ENCODE peak calls at places on chromosomes 2 and 18, in six cellular contexts. One of them, this sample, is unnamed.

GRCh38 chr2:129085386-129085785 is 766.7 kb upstream of the HS6ST1 start:
- DNase-seq in HepG2: no peak
- DNase-seq in K562: no peak
- DNase-seq in SK-N-SH: no peak
- DNase-seq in HCT116: no peak
- DNase-seq in GM12878: no peak
- DNase-seq in this sample: no peak

GRCh38 chr2:104563398-104564024 is 290.4 kb upstream of the POU3F3 start:
- DNase-seq in HepG2: no peak
- DNase-seq in K562: no peak
- DNase-seq in SK-N-SH: no peak
- DNase-seq in HCT116: no peak
- DNase-seq in GM12878: no peak
- DNase-seq in this sample: peak

GRCh38 chr2:233470007-233470687 is 96.4 kb downstream of the USP40 start:
- DNase-seq in HepG2: no peak
- DNase-seq in K562: peak
- DNase-seq in SK-N-SH: peak
- DNase-seq in HCT116: no peak
- DNase-seq in GM12878: no peak
- DNase-seq in this sample: no peak

GRCh38 chr2:172329404-172330059 is 97.9 kb upstream of the ITGA6 start:
- DNase-seq in HepG2: no peak
- DNase-seq in K562: no peak
- DNase-seq in SK-N-SH: no peak
- DNase-seq in HCT116: no peak
- DNase-seq in GM12878: no peak
- DNase-seq in this sample: no peak

GRCh38 chr2:236209996-236210395 is 41.8 kb upstream of the GBX2 start:
- DNase-seq in HepG2: no peak
- DNase-seq in K562: no peak
- DNase-seq in SK-N-SH: no peak
- DNase-seq in HCT116: no peak
- DNase-seq in GM12878: no peak
- DNase-seq in this sample: no peak

GRCh38 chr2:10316336-10316735 is 13.6 kb downstream of the HPCAL1 start:
- DNase-seq in HepG2: no peak
- DNase-seq in K562: no peak
- DNase-seq in SK-N-SH: no peak
- DNase-seq in HCT116: no peak
- DNase-seq in GM12878: no peak
- DNase-seq in this sample: no peak

GRCh38 chr2:234533631-234534030 is 36.8 kb upstream of the ARL4C start:
- DNase-seq in HepG2: no peak
- DNase-seq in K562: no peak
- DNase-seq in SK-N-SH: peak
- DNase-seq in HCT116: no peak
- DNase-seq in GM12878: no peak
- DNase-seq in this sample: no peak

GRCh38 chr18:21672868-21673267 is 31.7 kb downstream of the ABHD3 start:
- DNase-seq in HepG2: peak
- DNase-seq in K562: no peak
- DNase-seq in SK-N-SH: peak
- DNase-seq in HCT116: peak
- DNase-seq in GM12878: no peak
- DNase-seq in this sample: no peak

GRCh38 chr2:98155721-98156120 is 68.8 kb downstream of the VWA3B start:
- DNase-seq in HepG2: no peak
- DNase-seq in K562: no peak
- DNase-seq in SK-N-SH: no peak
- DNase-seq in HCT116: no peak
- DNase-seq in GM12878: no peak
- DNase-seq in this sample: no peak

GRCh38 chr2:204842731-204843490 is 297.6 kb downstream of the PARD3B start:
- DNase-seq in HepG2: no peak
- DNase-seq in K562: peak
- DNase-seq in SK-N-SH: no peak
- DNase-seq in HCT116: no peak
- DNase-seq in GM12878: no peak
- DNase-seq in this sample: no peak

GRCh38 chr2:179454443-179455218 is 190.0 kb upstream of the SESTD1 start:
- DNase-seq in HepG2: peak
- DNase-seq in K562: no peak
- DNase-seq in SK-N-SH: no peak
- DNase-seq in HCT116: no peak
- DNase-seq in GM12878: no peak
- DNase-seq in this sample: no peak

GRCh38 chr2:240460781-240461431 is 25.4 kb downstream of the GPC1 start:
- DNase-seq in HepG2: no peak
- DNase-seq in K562: no peak
- DNase-seq in SK-N-SH: no peak
- DNase-seq in HCT116: no peak
- DNase-seq in GM12878: no peak
- DNase-seq in this sample: no peak
- TF ChIP-seq JUND in HepG2: no peak
- TF ChIP-seq JUND in K562: no peak
- TF ChIP-seq JUND in SK-N-SH: no peak
- TF ChIP-seq JUND in HCT116: no peak
- TF ChIP-seq JUND in GM12878: no peak
- TF ChIP-seq JUND in this sample: no peak

DNA sequence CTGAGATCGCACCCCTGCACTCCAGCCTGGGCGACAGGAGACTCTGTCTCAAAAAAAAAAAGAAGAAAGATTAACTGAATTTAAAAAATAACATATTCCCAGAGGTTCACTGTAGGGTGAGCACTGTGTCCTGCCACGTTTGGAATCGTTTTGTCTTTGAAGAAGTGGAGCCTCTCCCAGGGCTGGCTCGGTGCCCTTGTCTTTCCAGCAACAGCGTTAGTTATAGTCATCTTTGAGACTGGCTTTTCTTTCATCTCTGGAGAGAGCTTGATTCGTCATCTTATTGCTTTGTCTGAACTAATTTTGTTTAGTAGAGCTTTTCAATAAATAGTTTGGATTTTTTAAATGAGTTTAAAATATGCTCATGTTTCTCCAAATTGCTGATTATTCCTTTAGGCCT is 50.5 kb downstream of the IMPA2 start:
- DNase-seq in HepG2: no peak
- DNase-seq in K562: no peak
- DNase-seq in SK-N-SH: no peak
- DNase-seq in HCT116: no peak
- DNase-seq in GM12878: no peak
- DNase-seq in this sample: no peak
- TF ChIP-seq JUND in HepG2: no peak
- TF ChIP-seq JUND in K562: no peak
- TF ChIP-seq JUND in SK-N-SH: no peak
- TF ChIP-seq JUND in HCT116: no peak
- TF ChIP-seq JUND in GM12878: no peak
- TF ChIP-seq JUND in this sample: no peak

DNA sequence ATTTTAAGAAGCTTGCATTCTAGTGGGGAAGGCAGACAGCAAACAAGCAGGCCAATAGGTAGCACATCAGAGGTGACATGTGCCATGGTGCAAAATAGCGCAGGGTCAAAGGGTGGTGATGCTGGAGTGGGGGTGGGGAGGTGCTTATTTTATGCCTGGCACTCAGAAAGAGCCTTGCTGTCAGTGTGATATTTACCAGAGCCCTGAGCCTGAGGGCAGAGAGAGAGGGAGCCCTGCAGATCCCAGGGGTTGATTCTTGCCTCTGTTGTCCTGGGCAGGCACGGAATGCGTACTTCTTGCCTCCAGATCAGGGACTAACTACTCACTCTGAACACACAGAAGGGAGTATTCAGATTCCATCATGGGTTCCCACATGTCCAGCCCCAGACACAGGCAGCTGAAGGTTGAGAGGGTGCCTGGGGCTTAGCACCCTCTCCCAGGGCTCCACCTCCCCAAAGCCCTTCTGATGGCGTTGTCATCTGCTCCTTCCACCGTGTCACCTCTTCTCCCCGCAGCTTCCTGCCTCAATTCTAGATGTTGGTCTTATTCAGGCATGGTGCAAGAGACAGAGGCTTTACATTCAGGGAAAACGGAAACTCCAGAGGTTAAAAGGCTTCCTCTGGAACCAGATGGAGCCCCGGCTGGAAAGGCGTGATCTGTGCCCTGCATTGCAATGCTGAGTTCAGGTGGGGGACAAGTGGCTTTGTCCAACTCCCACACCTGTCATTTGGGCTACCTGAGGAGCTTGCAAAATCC is 252.3 kb downstream of the HAUS1 start:
- DNase-seq in HepG2: no peak
- DNase-seq in K562: no peak
- DNase-seq in SK-N-SH: peak
- DNase-seq in HCT116: no peak
- DNase-seq in GM12878: no peak
- DNase-seq in this sample: no peak
- TF ChIP-seq JUND in HepG2: no peak
- TF ChIP-seq JUND in K562: no peak
- TF ChIP-seq JUND in SK-N-SH: no peak
- TF ChIP-seq JUND in HCT116: no peak
- TF ChIP-seq JUND in GM12878: no peak
- TF ChIP-seq JUND in this sample: no peak

DNA sequence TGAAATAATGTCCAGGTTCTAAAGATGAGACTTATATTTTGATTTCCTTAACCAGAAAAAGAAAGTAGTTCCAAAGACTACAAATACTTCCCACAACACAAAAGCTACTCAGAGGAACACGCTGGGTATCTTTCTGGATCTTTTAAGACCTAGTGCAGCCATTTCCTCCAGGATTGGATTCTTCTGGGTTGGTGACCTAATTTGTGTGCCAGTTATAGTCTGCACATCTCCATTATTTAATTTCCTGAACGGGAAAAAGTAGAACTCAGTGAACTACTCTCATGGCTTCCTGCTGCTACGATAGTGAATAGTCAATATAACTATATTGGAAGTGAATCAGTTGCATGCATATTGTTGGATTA is 1.5 kb downstream of the TMEM87B start:
- DNase-seq in HepG2: no peak
- DNase-seq in K562: no peak
- DNase-seq in SK-N-SH: no peak
- DNase-seq in HCT116: no peak
- DNase-seq in GM12878: no peak
- DNase-seq in this sample: no peak
- TF ChIP-seq JUND in HepG2: no peak
- TF ChIP-seq JUND in K562: no peak
- TF ChIP-seq JUND in SK-N-SH: no peak
- TF ChIP-seq JUND in HCT116: no peak
- TF ChIP-seq JUND in GM12878: no peak
- TF ChIP-seq JUND in this sample: no peak

This sample was measured in T47D.